ENCODE peak calls at places on chromosomes 12 and 14, in six cellular contexts. Q is GM23248, Y is bronchial epithelial cell, H is SK-N-DZ, K is AG04449, N is retina. L is an unnamed sample.

GRCh38 chr12:79645235-79645630 is 45.5 kb downstream of the PAWR start:
- DNase-seq in Q (no peak), Y (no peak), H (no peak), K (no peak), N (no peak), L (no peak)

GRCh38 chr14:55957950-55958349 is 160.3 kb upstream of the PELI2 start:
- DNase-seq in Q (no peak), Y (no peak), H (peak), K (no peak), N (peak), L (no peak)

GRCh38 chr14:50573862-50574261 is 13.9 kb downstream of the ATL1 start:
- DNase-seq in Q (no peak), Y (peak), H (no peak), K (no peak), N (no peak), L (no peak)

GRCh38 chr14:73245401-73246325 is 8.4 kb downstream of the PAPLN start:
- DNase-seq in Q (no peak), Y (peak), H (no peak), K (no peak), N (peak), L (no peak)

GRCh38 chr12:114405199-114405448 is 820 bp downstream of the TBX5 start:
- DNase-seq in Q (peak), Y (no peak), H (no peak), K (no peak), N (peak), L (no peak)

GRCh38 chr12:50201987-50202521 is 34.9 kb upstream of the CERS5 start:
- DNase-seq in Q (peak), Y (peak), H (no peak), K (peak), N (no peak), L (no peak)

GRCh38 chr14:105493921-105494605 is 3.0 kb downstream of the TEDC1 start:
- DNase-seq in Q (no peak), Y (no peak), H (no peak), K (no peak), N (no peak), L (no peak)

GRCh38 chr12:115943630-115944391 is 333.7 kb downstream of the MED13L start:
- DNase-seq in Q (no peak), Y (no peak), H (no peak), K (no peak), N (no peak), L (no peak)

GRCh38 chr14:76351941-76352340 is 24.0 kb upstream of the ESRRB start:
- DNase-seq in Q (no peak), Y (peak), H (no peak), K (no peak), N (no peak), L (no peak)

GRCh38 chr14:99118946-99119345 is 153.1 kb downstream of the BCL11B start:
- DNase-seq in Q (no peak), Y (no peak), H (no peak), K (no peak), N (no peak), L (no peak)

GRCh38 chr14:24067133-24068082 is 4.0 kb upstream of the CPNE6 start:
- DNase-seq in Q (no peak), Y (no peak), H (no peak), K (no peak), N (no peak), L (no peak)

GRCh38 chr14:103607039-103607668 is 21.9 kb upstream of the KLC1 start:
- DNase-seq in Q (peak), Y (peak), H (peak), K (no peak), N (peak), L (peak)

GRCh38 chr14:35300228-35300627 is 8.0 kb downstream of the PSMA6 start:
- DNase-seq in Q (no peak), Y (no peak), H (no peak), K (no peak), N (no peak), L (no peak)

GRCh38 chr14:57486767-57487379 is 6.8 kb downstream of the CCDC198 start:
- DNase-seq in Q (peak), Y (peak), H (peak), K (no peak), N (peak), L (no peak)

GRCh38 chr14:54652188-54652889 is 85.4 kb downstream of the SAMD4A start:
- DNase-seq in Q (peak), Y (peak), H (no peak), K (peak), N (no peak), L (no peak)

GRCh38 chr14:76396714-76397187 is 20.8 kb downstream of the ESRRB start:
- DNase-seq in Q (no peak), Y (no peak), H (no peak), K (no peak), N (no peak), L (no peak)

GRCh38 chr14:105980224-105980623 is 453.8 kb downstream of the TMEM121 start:
- DNase-seq in Q (peak), Y (no peak), H (no peak), K (no peak), N (no peak), L (no peak)

GRCh38 chr12:119479121-119479561 is 114.4 kb upstream of the TMEM233 start:
- DNase-seq in Q (no peak), Y (no peak), H (peak), K (no peak), N (no peak), L (no peak)

GRCh38 chr12:24111591-24111990 is 162.1 kb upstream of the SOX5 start:
- DNase-seq in Q (peak), Y (peak), H (no peak), K (no peak), N (no peak), L (no peak)

GRCh38 chr12:85277900-85278597 is 2.0 kb upstream of the ALX1 start:
- DNase-seq in Q (no peak), Y (no peak), H (no peak), K (no peak), N (peak), L (no peak)

GRCh38 chr14:84804498-84805294 is 725.2 kb upstream of the FLRT2 start:
- DNase-seq in Q (no peak), Y (no peak), H (peak), K (no peak), N (no peak), L (no peak)

GRCh38 chr12:55188974-55189556 is 31.8 kb upstream of the OR10A7 start:
- DNase-seq in Q (peak), Y (peak), H (peak), K (peak), N (peak), L (no peak)

GRCh38 chr12:31589896-31590729 is 823 bp downstream of the DENND5B start:
- DNase-seq in Q (peak), Y (peak), H (peak), K (no peak), N (peak), L (no peak)

GRCh38 chr14:75315143-75315542 is 36.5 kb downstream of the FOS start:
- DNase-seq in Q (peak), Y (no peak), H (no peak), K (no peak), N (no peak), L (no peak)

GRCh38 chr14:56603648-56604047 is 24.1 kb downstream of the TMEM260 start:
- DNase-seq in Q (no peak), Y (no peak), H (no peak), K (no peak), N (no peak), L (no peak)

GRCh38 chr14:103547941-103548462 is 14.5 kb downstream of the BAG5 start:
- DNase-seq in Q (no peak), Y (no peak), H (no peak), K (no peak), N (no peak), L (no peak)

GRCh38 chr12:70121562-70121961 is 121.7 kb upstream of the CNOT2 start:
- DNase-seq in Q (no peak), Y (peak), H (no peak), K (no peak), N (no peak), L (no peak)

GRCh38 chr14:35355981-35356839 is 48.3 kb downstream of the NFKBIA start:
- DNase-seq in Q (peak), Y (peak), H (no peak), K (no peak), N (no peak), L (no peak)

GRCh38 chr14:20477211-20477876 is 8.1 kb downstream of the PNP start:
- DNase-seq in Q (peak), Y (peak), H (no peak), K (no peak), N (peak), L (no peak)

GRCh38 chr14:89240414-89240813 is 176.6 kb downstream of the FOXN3 start:
- DNase-seq in Q (no peak), Y (peak), H (no peak), K (no peak), N (no peak), L (no peak)

GRCh38 chr12:75754141-75754540 is 242.7 kb upstream of the KRR1 start:
- DNase-seq in Q (no peak), Y (no peak), H (no peak), K (no peak), N (no peak), L (no peak)

GRCh38 chr12:30044206-30044605 is 260.5 kb upstream of the TMTC1 start:
- DNase-seq in Q (no peak), Y (no peak), H (no peak), K (no peak), N (no peak), L (no peak)

GRCh38 chr12:40650038-40650704 is 42.1 kb upstream of the CNTN1 start:
- DNase-seq in Q (no peak), Y (no peak), H (no peak), K (no peak), N (no peak), L (no peak)

GRCh38 chr14:64734990-64735389 is 30.8 kb downstream of the PLEKHG3 start:
- DNase-seq in Q (no peak), Y (no peak), H (no peak), K (no peak), N (no peak), L (no peak)

GRCh38 chr14:64440494-64440893 is 24.8 kb upstream of the AKAP5 start:
- DNase-seq in Q (peak), Y (no peak), H (no peak), K (no peak), N (no peak), L (no peak)

GRCh38 chr12:62697893-62698292 is 231.3 kb downstream of the MON2 start:
- DNase-seq in Q (peak), Y (no peak), H (no peak), K (no peak), N (no peak), L (no peak)

GRCh38 chr12:58818546-58818945 is 101.8 kb downstream of the LRIG3 start:
- DNase-seq in Q (peak), Y (peak), H (no peak), K (no peak), N (no peak), L (no peak)

L was measured in activated T-helper 1 cell treated with anti-CD3 and anti-CD28 coated beads, Interleukin-2, amount 50 U/mL, for 16 hours.